ENCODE peak calls at places on chromosomes 1 and 21, in five cellular contexts. T is GM12878, U is NT2/D1, C is HepG2, X is H1. P is an unnamed sample.

GRCh38 chr1:220318673-220319072 is 46.4 kb upstream of the RAB3GAP2 start:
- DNase-seq in T (no peak), U (no peak), X (no peak), C (no peak), P (no peak)

GRCh38 chr1:106296431-106296830 is 760.0 kb upstream of the PRMT6 start:
- DNase-seq in U (no peak), C (no peak), X (no peak), T (no peak), P (no peak)

GRCh38 chr1:245552331-245552730 is 397.5 kb downstream of the KIF26B start:
- DNase-seq in X (no peak), C (no peak), T (no peak), U (no peak), P (no peak)

GRCh38 chr1:219987325-219987724 is 59.0 kb upstream of the SLC30A10 start:
- DNase-seq in C (no peak), U (no peak), X (no peak), T (no peak), P (no peak)

GRCh38 chr1:59232209-59232608 is 64.7 kb upstream of the FGGY start:
- DNase-seq in C (peak), T (no peak), X (no peak), U (no peak), P (no peak)

GRCh38 chr1:201154389-201155165 is at the start of gene TMEM9:
- DNase-seq in C (peak), T (peak), U (peak), X (peak), P (peak)

GRCh38 chr1:88528792-88529191 is 155.3 kb upstream of the PKN2 start:
- DNase-seq in X (no peak), T (no peak), C (peak), U (no peak), P (no peak)

GRCh38 chr1:78441921-78442320 is 48.9 kb upstream of the PTGFR start:
- DNase-seq in T (no peak), U (no peak), C (no peak), X (no peak), P (no peak)

GRCh38 chr1:211897011-211897410 is 66.4 kb upstream of the LPGAT1 start:
- DNase-seq in T (no peak), C (no peak), U (no peak), X (no peak), P (no peak)

GRCh38 chr21:44423312-44423821 is 31.9 kb upstream of the LRRC3 start:
- DNase-seq in U (no peak), C (no peak), X (no peak), T (no peak), P (no peak)

GRCh38 chr1:158716335-158716734 is 4.2 kb downstream of the OR6K3 start:
- DNase-seq in U (no peak), T (peak), X (no peak), C (no peak), P (no peak)

GRCh38 chr1:36542962-36543515 is 60.3 kb upstream of the CSF3R start:
- DNase-seq in X (no peak), U (peak), C (peak), T (no peak), P (peak)

GRCh38 chr1:31511848-31512615 is 64.3 kb upstream of the TINAGL1 start:
- DNase-seq in X (no peak), U (no peak), C (peak), T (no peak), P (no peak)

GRCh38 chr1:222618880-222619321 is 1.0 kb downstream of the MIA3 start:
- DNase-seq in X (peak), C (peak), U (no peak), T (no peak), P (peak)

GRCh38 chr1:220123889-220124288 is 30.0 kb downstream of the IARS2 start:
- DNase-seq in X (no peak), U (no peak), T (no peak), C (peak), P (peak)

DNA sequence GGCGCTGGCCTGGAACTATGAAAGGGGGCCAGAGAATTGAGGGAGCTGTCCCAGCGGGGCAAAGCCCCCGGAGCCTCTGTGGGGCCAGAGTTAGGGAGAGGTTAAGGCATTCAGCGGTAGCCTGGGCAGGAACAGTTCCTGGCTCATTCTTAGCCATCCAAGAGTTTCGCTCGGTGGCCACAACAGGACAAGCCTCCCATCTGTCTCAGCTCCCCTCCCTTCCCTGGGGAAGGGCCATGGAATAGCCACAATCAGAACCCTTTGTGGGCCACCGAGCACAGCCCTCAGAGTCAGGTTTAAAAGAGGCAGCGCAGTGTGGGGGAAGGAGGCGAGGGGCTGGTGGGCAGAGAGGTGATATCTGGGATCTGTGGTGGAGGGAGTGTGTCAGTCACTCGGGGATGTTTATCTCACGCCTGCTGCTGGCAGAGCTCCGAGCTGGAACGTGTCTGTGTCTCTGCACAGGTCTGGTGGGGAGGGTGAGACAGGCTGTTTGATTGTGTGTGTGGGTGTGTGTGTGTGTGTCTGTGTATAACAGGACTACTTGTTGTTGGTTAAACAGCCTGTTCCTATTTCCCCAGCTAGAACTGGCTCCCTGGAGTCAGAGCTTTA is 49.6 kb upstream of the GOLT1A start:
- DNase-seq in U (no peak), C (no peak), X (no peak), T (no peak), P (no peak)
- TF ChIP-seq SUZ12 in U (no peak), C (no peak), X (no peak), T (no peak), P (no peak)

GRCh38 chr1:224258351-224258750 is 71.6 kb downstream of the NVL start:
- DNase-seq in U (no peak), C (no peak), X (no peak), T (no peak), P (no peak)

GRCh38 chr1:224251741-224252146 is 68.7 kb downstream of the DEGS1 start:
- DNase-seq in U (no peak), C (no peak), T (no peak), X (no peak), P (no peak)

GRCh38 chr1:224252466-224252865 is 69.4 kb downstream of the DEGS1 start:
- DNase-seq in C (no peak), T (no peak), X (no peak), U (no peak), P (no peak)

GRCh38 chr1:224256642-224257041 is 73.3 kb downstream of the NVL start:
- DNase-seq in U (peak), T (no peak), C (no peak), X (no peak), P (no peak)

DNA sequence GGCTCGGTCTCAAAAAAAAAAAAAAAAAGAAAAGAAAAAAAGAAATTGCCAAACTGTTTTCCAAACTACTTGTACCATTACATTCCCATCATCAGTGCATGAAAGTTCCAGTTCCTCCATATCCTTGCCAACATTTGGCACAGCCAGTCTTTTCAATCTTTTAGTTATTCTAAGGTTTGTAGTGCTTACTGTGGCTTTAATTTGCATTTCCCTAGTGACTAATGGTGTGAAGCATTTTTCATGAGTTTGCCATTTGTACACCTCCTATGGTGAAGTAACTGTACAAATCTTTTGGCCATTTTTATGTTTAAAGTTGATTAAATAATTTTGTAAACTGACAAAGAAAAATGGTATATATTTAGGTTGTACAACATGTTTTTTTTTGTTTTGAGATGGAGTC is 70.7 kb downstream of the DEGS1 start:
- DNase-seq in C (no peak), U (no peak), T (no peak), X (no peak), P (no peak)
- TF ChIP-seq SUZ12 in C (no peak), U (no peak), T (no peak), X (no peak), P (no peak)

GRCh38 chr1:199522338-199522737 is 505.2 kb upstream of the NR5A2 start:
- DNase-seq in X (no peak), T (no peak), C (no peak), U (no peak), P (no peak)
- TF ChIP-seq SUZ12 in X (no peak), T (no peak), C (no peak), U (no peak), P (no peak)

DNA sequence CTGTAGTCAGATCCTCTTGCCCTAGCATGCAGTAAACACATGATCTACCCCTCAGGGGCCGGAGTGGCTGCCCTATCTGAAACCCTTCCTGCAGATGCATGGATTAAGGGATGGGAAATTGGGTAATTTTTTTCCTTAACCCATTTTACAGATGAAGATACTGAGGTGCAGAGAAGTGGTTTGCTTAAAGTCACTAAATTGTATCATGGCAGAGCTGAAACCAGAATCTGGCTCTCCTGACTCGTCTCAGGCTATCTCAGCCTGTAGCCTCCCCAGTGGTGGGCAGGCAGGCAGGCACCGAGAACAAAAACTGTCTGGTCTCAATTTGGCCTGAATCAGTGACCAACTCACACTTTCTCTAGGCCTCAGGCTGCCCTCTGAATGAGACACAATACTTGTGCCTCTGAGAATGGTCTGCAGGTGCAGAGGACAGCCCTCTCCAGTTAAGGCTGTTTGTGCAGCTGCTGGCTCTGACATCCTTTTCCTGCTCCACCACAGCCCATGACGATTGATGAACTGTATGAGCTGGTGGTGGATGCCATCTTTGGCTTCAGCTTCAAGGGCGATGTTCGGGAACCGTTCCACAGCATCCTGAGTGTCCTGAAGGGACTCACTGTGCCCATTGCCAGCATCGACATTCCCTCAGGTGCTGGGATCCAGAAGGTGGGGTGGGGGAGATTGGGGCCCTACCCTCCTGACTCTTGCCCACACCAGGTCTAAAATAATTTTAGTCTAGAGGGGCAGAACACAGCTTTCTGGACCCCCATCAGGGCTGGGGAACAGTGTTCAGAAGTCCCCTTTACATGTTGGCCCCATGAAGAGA is 1.5 kb downstream of the NAXE start:
- DNase-seq in C (no peak), U (no peak), X (no peak), T (no peak), P (no peak)
- TF ChIP-seq SUZ12 in C (no peak), U (no peak), X (no peak), T (no peak), P (no peak)

DNA sequence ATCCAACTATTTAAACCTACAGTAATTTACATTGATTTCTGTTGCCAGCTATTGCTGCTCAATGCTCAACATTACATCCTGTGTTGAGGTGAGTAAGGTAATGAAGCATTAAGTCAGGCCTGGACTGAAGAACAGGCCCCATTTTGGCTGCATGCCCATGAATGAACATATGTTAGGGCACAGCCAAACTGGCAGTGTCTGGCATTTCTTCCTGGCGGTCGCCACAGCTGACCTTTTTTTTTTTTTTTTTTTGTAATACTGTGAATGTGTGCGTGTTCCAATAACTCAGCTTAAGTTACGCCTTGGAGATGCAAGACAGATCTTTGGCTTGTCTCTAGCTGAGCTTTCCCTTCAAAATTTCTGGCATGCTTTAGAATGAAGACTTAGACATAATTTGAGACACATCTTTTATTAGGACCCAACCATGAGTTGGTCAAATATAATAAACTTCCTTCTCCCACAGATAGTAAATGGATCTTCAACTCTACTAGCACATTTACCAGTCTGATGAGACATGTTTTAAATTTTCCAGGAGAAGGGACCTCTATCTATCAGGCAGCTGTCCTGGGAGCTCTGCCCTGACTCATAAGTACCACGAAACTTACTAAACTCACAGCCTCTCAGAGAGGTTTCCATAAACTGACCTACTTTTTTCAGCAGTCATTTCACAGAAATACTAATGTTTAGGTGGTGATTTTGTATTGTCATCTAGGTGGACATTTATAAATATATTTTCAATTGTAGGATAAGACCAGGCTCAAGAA is 341.1 kb upstream of the RUNX1 start:
- DNase-seq in T (no peak), U (no peak), X (no peak), C (no peak), P (no peak)
- TF ChIP-seq SUZ12 in T (no peak), U (no peak), X (no peak), C (no peak), P (no peak)

P was measured in HEK293T.